ENCODE peak calls at places on chromosomes 2 and 18, in five cellular contexts. C is cardiac muscle cell, L is kidney, W is heart right ventricle, G is mammary epithelial cell. S is an unnamed sample.

GRCh38 chr2:207285451-207285771 is 119.7 kb upstream of the KLF7 start:
- DNase-seq in W (no peak), G (peak; percentile 20), C (no peak), L (no peak), S (no peak)

GRCh38 chr2:149828506-149829210 is 241.1 kb upstream of the MMADHC start:
- DNase-seq in W (no peak), G (no peak), L (no peak), C (no peak), S (no peak)

GRCh38 chr2:209422191-209422754 is 1.6 kb upstream of the MAP2 start:
- DNase-seq in C (no peak), G (peak; percentile 27), W (no peak), L (peak; percentile 26), S (no peak)

GRCh38 chr18:55731594-55732042 is 143.6 kb upstream of the TCF4 start:
- DNase-seq in G (peak; percentile 29), W (no peak), C (peak; percentile 46), L (no peak), S (no peak)

GRCh38 chr2:78701546-78701945 is 324.0 kb upstream of the REG3G start:
- DNase-seq in G (no peak), W (no peak), L (peak; percentile 37), C (peak; percentile 9), S (no peak)

GRCh38 chr2:26561918-26562810 is 79.0 kb downstream of the CIB4 start:
- DNase-seq in W (peak; percentile 46), G (peak; percentile 39), C (peak; percentile 53), L (peak; percentile 89), S (peak; percentile 9)

GRCh38 chr18:35775887-35776286 is 194.3 kb downstream of the GALNT1 start:
- DNase-seq in W (no peak), G (peak; percentile 22), C (peak; percentile 26), L (no peak), S (no peak)

GRCh38 chr2:176473177-176473576 is 203.9 kb downstream of the MTX2 start:
- DNase-seq in G (peak; percentile 96), W (peak; percentile 21), C (peak; percentile 48), L (no peak), S (no peak)

GRCh38 chr2:239279508-239280295 is 121.1 kb downstream of the HDAC4 start:
- DNase-seq in W (no peak), G (no peak), L (no peak), C (no peak), S (no peak)

GRCh38 chr18:47254341-47254939 is 3.0 kb upstream of the SKOR2 start:
- DNase-seq in W (peak; percentile 25), C (peak; percentile 64), G (peak; percentile 29), L (peak; percentile 71), S (no peak)

GRCh38 chr2:97728091-97728596 is 14.8 kb downstream of the ZAP70 start:
- DNase-seq in C (peak; percentile 42), L (peak; percentile 41), W (peak; percentile 43), G (peak; percentile 87), S (no peak)

GRCh38 chr18:13112982-13113381 is 105.6 kb upstream of the LDLRAD4 start:
- DNase-seq in C (peak; percentile 72), G (peak; percentile 32), L (peak; percentile 74), W (peak; percentile 80), S (no peak)

GRCh38 chr2:121046335-121046734 is 238.7 kb downstream of the TFCP2L1 start:
- DNase-seq in C (no peak), W (no peak), G (peak; percentile 22), L (no peak), S (no peak)

GRCh38 chr2:100246163-100247145 is 75.8 kb downstream of the LONRF2 start:
- DNase-seq in W (no peak), L (no peak), C (no peak), G (no peak), S (no peak)

GRCh38 chr2:47904903-47905453 is 1.3 kb downstream of the FBXO11 start:
- DNase-seq in G (peak; percentile 21), W (peak; percentile 30), L (peak; percentile 85), C (peak; percentile 24), S (no peak)

GRCh38 chr2:238433941-238434845 is 7.5 kb downstream of the ASB1 start:
- DNase-seq in G (peak; percentile 65), W (no peak), C (peak; percentile 86), L (no peak), S (no peak)

GRCh38 chr18:79400591-79401381 is 5.1 kb downstream of the NFATC1 start:
- DNase-seq in L (peak; percentile 80), G (no peak), C (no peak), W (no peak), S (no peak)

DNA sequence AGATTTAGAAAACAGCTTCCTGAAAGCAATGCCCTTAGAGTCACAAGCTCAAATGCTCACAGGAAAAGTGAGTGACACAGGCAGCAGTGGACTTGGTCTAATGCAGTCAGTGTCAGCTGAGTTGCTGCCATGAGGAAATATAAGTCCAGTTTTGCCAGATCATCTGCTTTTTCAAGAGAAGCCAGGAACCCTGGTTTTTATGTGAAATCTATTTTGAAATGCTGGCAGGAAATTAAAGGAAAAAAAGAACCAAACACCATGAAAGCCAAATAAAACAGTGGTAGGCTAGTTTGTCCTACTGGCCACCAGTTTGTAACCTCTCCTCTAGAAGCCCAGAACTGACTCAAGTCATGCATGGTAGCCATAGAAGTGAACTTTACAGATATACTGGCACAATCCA is 109.2 kb downstream of the THADA start:
- DNase-seq in C (peak; percentile 34), L (no peak), G (no peak), W (peak; percentile 8), S (no peak)
- H3K27ac ChIP-seq in C (no peak overlapping the region), L (peak overlapping the region; percentile 28), G (no peak overlapping the region), W (peak overlapping the region; percentile 49), S (no peak overlapping the region)

GRCh38 chr2:205771666-205772065 is 89.4 kb downstream of the NRP2 start:
- DNase-seq in C (no peak), L (no peak), W (no peak), G (no peak), S (no peak)
- H3K27ac ChIP-seq in C (no peak overlapping the region), L (no peak overlapping the region), W (no peak overlapping the region), G (no peak overlapping the region), S (no peak overlapping the region)

DNA sequence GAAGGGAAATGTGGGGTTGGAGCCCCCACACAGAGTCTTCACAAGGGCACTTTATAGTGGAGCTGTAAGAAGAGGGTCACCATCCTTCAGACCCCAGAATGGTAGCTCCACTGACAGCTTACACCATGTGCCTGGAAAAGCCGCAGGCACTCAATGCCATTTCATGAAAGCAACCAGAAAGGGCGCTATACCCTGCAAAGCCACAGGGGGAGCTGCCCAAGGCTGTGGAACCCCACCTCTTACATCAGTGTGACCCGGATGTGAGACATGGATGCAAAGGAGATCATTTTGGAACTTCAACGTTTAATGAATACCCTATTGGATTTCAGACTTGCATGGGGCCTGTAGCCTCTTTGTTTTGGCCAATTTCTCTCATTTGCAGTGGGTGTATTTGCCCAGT is 694.7 kb downstream of the CBLN2 start:
- DNase-seq in C (no peak), W (no peak), L (no peak), G (no peak), S (no peak)
- H3K27ac ChIP-seq in C (no peak overlapping the region), W (no peak overlapping the region), L (no peak overlapping the region), G (no peak overlapping the region), S (no peak overlapping the region)

DNA sequence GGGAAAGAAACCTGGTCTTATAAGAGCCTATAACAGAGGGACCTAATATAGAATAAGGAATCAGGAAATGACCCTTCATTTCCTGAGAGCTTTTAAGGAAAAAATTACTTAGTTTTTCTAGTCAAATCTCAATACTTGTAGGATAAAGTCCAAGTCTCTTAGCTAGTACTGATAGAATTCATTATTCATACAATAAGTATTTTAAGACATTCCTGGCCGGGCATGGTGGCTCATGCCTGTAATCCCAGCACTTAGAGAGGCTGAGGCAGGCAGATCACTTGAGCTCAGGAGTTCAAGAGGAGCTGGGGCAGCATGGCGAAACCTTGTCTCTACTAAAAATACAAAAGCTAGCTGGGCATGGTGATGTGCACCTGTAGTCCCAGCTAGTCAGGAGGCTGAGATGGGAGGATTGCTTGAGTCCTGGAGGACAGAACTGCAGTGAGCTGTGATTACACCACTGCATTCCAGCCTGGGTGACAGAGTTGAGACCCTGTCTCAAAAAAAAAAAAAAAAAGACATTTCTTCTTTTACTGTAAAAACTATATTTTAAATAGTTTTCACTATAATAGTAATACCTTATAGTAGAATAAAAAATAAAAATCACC is 3.2 kb downstream of the RAB3GAP1 start:
- DNase-seq in C (peak; percentile 58), L (no peak), W (no peak), G (peak; percentile 63), S (no peak)
- H3K27ac ChIP-seq in C (no peak overlapping the region), L (no peak overlapping the region), W (peak overlapping the region; percentile 1), G (peak overlapping the region; percentile 99), S (no peak overlapping the region)

DNA sequence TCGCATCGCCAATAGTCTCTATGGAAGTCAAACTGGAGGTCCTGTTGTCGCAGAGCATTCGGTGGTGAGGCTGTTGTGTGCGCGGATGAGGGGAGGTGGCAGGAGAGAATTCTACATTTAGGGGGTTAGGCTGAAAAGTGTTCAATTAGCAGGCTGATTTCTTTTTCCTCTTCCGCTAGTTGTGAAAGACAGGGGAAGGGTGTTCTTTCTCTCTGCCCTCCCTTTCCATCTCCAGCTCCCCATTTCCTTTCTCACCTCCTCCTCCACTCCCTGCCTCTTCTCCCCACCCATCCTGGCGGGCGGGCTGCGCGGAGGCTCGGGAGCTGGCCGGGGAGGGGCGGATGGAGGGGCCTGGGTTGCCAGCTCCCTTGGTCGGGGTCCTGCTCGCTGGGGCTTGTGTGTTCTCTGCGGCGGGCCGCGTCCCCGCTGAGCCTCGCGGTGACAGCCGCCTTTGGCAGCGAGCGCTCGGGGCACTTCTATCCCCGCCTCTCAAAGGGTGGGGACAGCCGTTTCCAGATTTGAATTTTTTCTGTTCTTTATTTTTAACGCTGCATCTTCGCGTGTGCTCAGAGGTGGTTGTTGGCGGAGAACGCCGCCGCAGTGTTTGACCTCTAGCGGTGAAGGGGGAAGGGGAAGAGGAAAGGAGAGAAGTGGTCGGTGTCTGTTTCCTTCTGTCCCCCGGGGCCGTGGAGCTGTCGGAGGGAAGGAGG is 3.6 kb downstream of the SOX11 start:
- DNase-seq in G (no peak), W (peak; percentile 8), L (no peak), C (peak; percentile 25), S (no peak)
- H3K27ac ChIP-seq in G (no peak overlapping the region), W (peak overlapping the region; percentile 83), L (no peak overlapping the region), C (peak overlapping the region; percentile 91), S (no peak overlapping the region)